ENCODE peak calls at places on chromosomes 4 and X, in nine cellular contexts. N, F, S, E, G, M, O, X and Z are unnamed samples.

GRCh38 chr4:133981327-133981726 is 220.3 kb downstream of the PABPC4L start:
- DNase-seq in N (no peak), F (no peak), S (no peak), E (no peak), G (no peak), M (no peak), O (no peak), X (no peak), Z (no peak)

GRCh38 chrX:155028192-155028591 is 1.5 kb downstream of the FUNDC2 start:
- DNase-seq in N (no peak), F (no peak), S (no peak), E (no peak), G (no peak), M (no peak), O (peak), X (no peak), Z (no peak)

GRCh38 chr4:155582971-155583437 is 83.6 kb upstream of the GUCY1A1 start:
- DNase-seq in N (no peak), F (peak), S (no peak), E (no peak), G (peak), M (no peak), O (peak), X (no peak), Z (no peak)

GRCh38 chrX:154096140-154097002 is 1.1 kb downstream of the MECP2 start:
- DNase-seq in N (no peak), F (no peak), S (peak), E (no peak), G (peak), M (no peak), O (peak), X (peak), Z (peak)

GRCh38 chr4:173167793-173168395 is 717 bp upstream of the GALNT7 start:
- DNase-seq in N (peak), F (peak), S (peak), E (peak), G (peak), M (no peak), O (peak), X (no peak), Z (peak)

GRCh38 chr4:171378323-171378722 is 434.9 kb upstream of the GALNTL6 start:
- DNase-seq in N (no peak), F (no peak), S (no peak), E (no peak), G (peak), M (no peak), O (peak), X (no peak), Z (no peak)

GRCh38 chr4:2251795-2252529 is 9.9 kb downstream of the MXD4 start:
- DNase-seq in N (peak), F (no peak), S (peak), E (no peak), G (no peak), M (no peak), O (no peak), X (peak), Z (no peak)

GRCh38 chrX:118522230-118522926 is 26.8 kb downstream of the DOCK11 start:
- DNase-seq in N (no peak), F (no peak), S (no peak), E (no peak), G (no peak), M (no peak), O (no peak), X (no peak), Z (no peak)

GRCh38 chr4:72352746-72353145 is 216.3 kb downstream of the ADAMTS3 start:
- DNase-seq in N (no peak), F (no peak), S (no peak), E (no peak), G (no peak), M (no peak), O (no peak), X (no peak), Z (no peak)

GRCh38 chr4:37467824-37468223 is 218.4 kb downstream of the RELL1 start:
- DNase-seq in N (no peak), F (no peak), S (no peak), E (no peak), G (no peak), M (no peak), O (no peak), X (no peak), Z (no peak)

GRCh38 chrX:26918633-26919032 is 544.5 kb downstream of the PPP4R3C start:
- DNase-seq in N (no peak), F (no peak), S (no peak), E (no peak), G (no peak), M (no peak), O (peak), X (no peak), Z (no peak)

GRCh38 chrX:53077207-53078197 is 4.7 kb upstream of the TSPYL2 start:
- DNase-seq in N (no peak), F (no peak), S (no peak), E (no peak), G (no peak), M (no peak), O (no peak), X (no peak), Z (no peak)

GRCh38 chr4:119529788-119530187 is 98.8 kb downstream of the PDE5A start:
- DNase-seq in N (no peak), F (no peak), S (no peak), E (no peak), G (no peak), M (no peak), O (no peak), X (no peak), Z (no peak)